ENCODE peak calls at places on chromosomes 4 and X, in six cellular contexts. D is amygdala, R is NCI-H1092 treated with DMSO at 0.1 percent for 48 hours, F is Peyer's patch, O is HFF-Myc, N is KBM-7. G is an unnamed sample.

GRCh38 chr4:67746797-67747495 is 7.2 kb downstream of the GNRHR start:
- DNase-seq in D (no peak), R (peak), F (no peak), O (no peak), N (peak), G (peak)

GRCh38 chr4:159106636-159107035 is 3.8 kb downstream of the RAPGEF2 start:
- DNase-seq in D (no peak), R (no peak), F (no peak), O (no peak), N (no peak), G (no peak)

GRCh38 chrX:12979630-12980015 is 4.7 kb downstream of the TMSB4X start:
- DNase-seq in D (no peak), R (no peak), F (no peak), O (no peak), N (no peak), G (no peak)

GRCh38 chrX:11143931-11144678 is 33.0 kb downstream of the HCCS start:
- DNase-seq in D (peak), R (peak), F (peak), O (peak), N (peak), G (peak)

GRCh38 chr4:54226399-54227260 is 2.5 kb upstream of the PDGFRA start:
- DNase-seq in D (no peak), R (no peak), F (no peak), O (peak), N (no peak), G (no peak)

GRCh38 chr4:4582653-4583052 is 40.8 kb upstream of the STX18 start:
- DNase-seq in D (no peak), R (no peak), F (no peak), O (no peak), N (no peak), G (no peak)

GRCh38 chr4:123299212-123299651 is 97.4 kb upstream of the SPRY1 start:
- DNase-seq in D (no peak), R (no peak), F (no peak), O (no peak), N (no peak), G (peak)

GRCh38 chrX:9153299-9153698 is 119.4 kb upstream of the FAM9B start:
- DNase-seq in D (no peak), R (no peak), F (no peak), O (no peak), N (no peak), G (peak)